ENCODE peak calls at places on chromosomes 11 and 22, in seven cellular contexts. W is mucosa of descending colon, S is uterus, L is H9, V is gastrocnemius medialis, T is right atrium auricular region, I is tibial artery. P is an unnamed sample. For H3K9me3, the result is how much of the 10 kb centered on the place peaks cover.

GRCh38 chr11:123060265-123061000 is 1.5 kb downstream of the HSPA8 start:
- DNase-seq in W (no peak), S (no peak), L (no peak), V (no peak), T (peak), I (no peak), P (no peak)

GRCh38 chr22:46296257-46297150 is at the start of gene GTSE1:
- DNase-seq in W (peak), S (peak), L (peak), V (peak), T (peak), I (peak), P (peak)

GRCh38 chr11:64290352-64290751 is 750 bp upstream of the KCNK4 start:
- DNase-seq in W (no peak), S (no peak), L (no peak), V (no peak), T (no peak), I (no peak), P (no peak)

GRCh38 chr11:73312036-73312435 is 4.0 kb downstream of the ARHGEF17 start:
- DNase-seq in W (no peak), S (no peak), L (no peak), V (no peak), T (no peak), I (no peak), P (no peak)

GRCh38 chr11:11400635-11401232 is 47.7 kb upstream of the CSNK2A3 start:
- DNase-seq in W (no peak), S (no peak), L (peak), V (no peak), T (no peak), I (no peak), P (no peak)

GRCh38 chr11:92702037-92702436 is 267.4 kb upstream of the MTNR1B start:
- DNase-seq in W (no peak), S (no peak), L (no peak), V (no peak), T (no peak), I (no peak), P (no peak)

GRCh38 chr22:46660604-46661201 is 40.5 kb downstream of the GRAMD4 start:
- DNase-seq in W (peak), S (no peak), L (no peak), V (no peak), T (no peak), I (no peak), P (no peak)

GRCh38 chr11:120303004-120303637 is 22.0 kb upstream of the TLCD5 start:
- DNase-seq in W (no peak), S (peak), L (peak), V (peak), T (no peak), I (peak), P (peak)

GRCh38 chr22:38078046-38078840 is 5.7 kb downstream of the SLC16A8 start:
- DNase-seq in W (no peak), S (no peak), L (no peak), V (no peak), T (no peak), I (no peak), P (no peak)

GRCh38 chr11:65440831-65441499 is 18.4 kb downstream of the NEAT1 start:
- DNase-seq in W (no peak), S (peak), L (no peak), V (peak), T (peak), I (peak), P (no peak)

GRCh38 chr11:88103337-88104206 is 71.7 kb downstream of the RAB38 start:
- DNase-seq in W (no peak), S (no peak), L (peak), V (no peak), T (no peak), I (no peak), P (no peak)

GRCh38 chr11:69939551-69940245 is 120.5 kb upstream of the FGF3 start:
- DNase-seq in W (no peak), S (peak), L (no peak), V (no peak), T (peak), I (peak), P (peak)

GRCh38 chr22:36258750-36259619 is 6.1 kb downstream of the APOL1 start:
- DNase-seq in W (no peak), S (peak), L (peak), V (no peak), T (no peak), I (no peak), P (no peak)

GRCh38 chr22:35517769-35518530 is 22.7 kb upstream of the RASD2 start:
- DNase-seq in W (peak), S (no peak), L (no peak), V (no peak), T (no peak), I (no peak), P (no peak)

GRCh38 chr11:9922806-9923205 is 258.9 kb downstream of the SWAP70 start:
- DNase-seq in W (no peak), S (no peak), L (peak), V (no peak), T (no peak), I (no peak), P (no peak)

GRCh38 chr11:65423516-65424199 is 1.1 kb downstream of the NEAT1 start:
- DNase-seq in W (peak), S (peak), L (no peak), V (peak), T (no peak), I (peak), P (peak)

GRCh38 chr11:17019231-17019630 is 5.0 kb upstream of the PLEKHA7 start:
- DNase-seq in W (no peak), S (no peak), L (no peak), V (no peak), T (no peak), I (no peak), P (no peak)

GRCh38 chr11:127521413-127521812 is 520.8 kb upstream of the KIRREL3 start:
- DNase-seq in W (no peak), S (no peak), L (no peak), V (no peak), T (no peak), I (no peak), P (no peak)

GRCh38 chr11:94279996-94280395 is 24.4 kb upstream of the IZUMO1R start:
- DNase-seq in W (no peak), S (no peak), L (no peak), V (no peak), T (no peak), I (no peak), P (no peak)

GRCh38 chr11:77959434-77959833 is 35.0 kb downstream of the INTS4 start:
- DNase-seq in W (no peak), S (no peak), L (no peak), V (no peak), T (no peak), I (no peak), P (no peak)

GRCh38 chr11:83855237-83855636 is 569.1 kb upstream of the CCDC90B start:
- DNase-seq in W (no peak), S (no peak), L (no peak), V (no peak), T (no peak), I (no peak), P (no peak)

GRCh38 chr11:29310016-29310415 is 706.8 kb downstream of the KCNA4 start:
- DNase-seq in W (no peak), S (no peak), L (no peak), V (no peak), T (no peak), I (no peak), P (no peak)

GRCh38 chr22:45962756-45963155 is 14.2 kb downstream of the WNT7B start:
- DNase-seq in W (no peak), S (no peak), L (no peak), V (no peak), T (no peak), I (no peak), P (no peak)

GRCh38 chr11:132335311-132335710 is 964.9 kb downstream of the NTM start:
- DNase-seq in W (no peak), S (no peak), L (no peak), V (no peak), T (peak), I (no peak), P (no peak)
- TF ChIP-seq CTCF in W (no peak), S (no peak), L (no peak), V (no peak), T (no peak), I (no peak), P (no peak)

GRCh38 chr11:55714982-55715888 is 53.2 kb downstream of the OR4C6 start:
- DNase-seq in W (no peak), S (no peak), L (no peak), V (no peak), T (no peak), I (no peak), P (no peak)

DNA sequence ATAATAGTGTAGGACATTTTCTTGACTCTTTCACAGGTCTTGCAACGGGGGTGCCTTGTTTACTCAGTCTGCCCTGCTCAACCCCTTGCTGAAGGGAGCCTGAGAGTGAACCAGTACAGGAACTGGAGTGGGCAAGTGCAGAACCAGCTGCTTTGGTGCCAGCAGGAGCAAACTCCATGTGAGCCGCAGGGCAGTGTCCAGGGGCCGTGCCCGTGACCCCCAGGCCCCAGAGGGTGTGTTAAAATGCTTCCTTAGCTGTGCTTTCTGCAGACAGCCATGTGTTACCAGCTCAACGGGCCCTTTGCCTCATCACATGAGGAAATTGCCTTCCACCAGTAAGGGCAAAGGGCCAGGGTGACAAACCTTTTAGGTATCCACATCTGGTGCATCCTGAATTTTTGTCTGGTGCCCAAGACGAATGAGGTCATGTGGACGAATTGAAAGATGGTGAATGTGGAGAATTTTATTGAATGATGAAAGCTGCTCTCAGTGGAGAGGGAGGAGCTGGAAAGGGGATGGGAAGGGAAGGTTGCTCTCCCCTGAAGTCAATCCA is 53.6 kb upstream of the OR5D13 start:
- DNase-seq in W (no peak), S (no peak), L (no peak), V (no peak), T (no peak), I (no peak), P (no peak)
- H3K9me3 ChIP-seq in W (under half), S (under half), L (half or more), V (under half), T (under half), I (under half), P (under half)

GRCh38 chr11:101082813-101083212 is 46.8 kb downstream of the PGR start:
- DNase-seq in W (no peak), S (no peak), L (peak), V (no peak), T (no peak), I (no peak), P (no peak)
- TF ChIP-seq CTCF in W (no peak), S (no peak), L (no peak), V (no peak), T (no peak), I (no peak), P (no peak)

DNA sequence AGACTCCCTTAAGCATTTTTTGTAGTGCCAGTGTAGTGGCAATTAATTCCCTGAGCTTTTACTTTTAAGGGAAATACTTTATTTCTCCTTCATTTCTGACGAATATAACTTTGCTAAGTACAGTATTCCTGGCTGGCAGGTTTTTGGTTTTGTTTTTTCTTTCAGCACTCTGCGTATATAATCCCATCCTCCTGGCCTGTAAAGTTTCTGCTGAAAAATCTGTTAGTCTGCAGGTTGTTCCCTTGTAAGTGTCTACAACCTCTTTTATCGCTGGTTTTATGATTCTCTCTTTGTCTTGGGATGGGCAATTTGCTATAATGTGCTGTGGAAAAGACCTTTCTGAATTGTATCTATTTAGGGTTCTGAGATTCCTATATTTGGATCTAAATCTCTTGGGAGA is 56.0 kb downstream of the KCNQ1OT1 start:
- DNase-seq in W (no peak), S (no peak), L (no peak), V (no peak), T (no peak), I (no peak), P (no peak)
- H3K9me3 ChIP-seq in W (half or more), S (half or more), L (half or more), V (under half), T (under half), I (under half), P (half or more)

GRCh38 chr11:119015054-119015611 is 3.0 kb downstream of the RPS25 start:
- DNase-seq in W (no peak), S (no peak), L (no peak), V (no peak), T (no peak), I (no peak), P (no peak)
- TF ChIP-seq CTCF in W (no peak), S (no peak), L (peak), V (no peak), T (no peak), I (no peak), P (no peak)

GRCh38 chr11:28137832-28138231 is 29.6 kb downstream of the METTL15 start:
- DNase-seq in W (no peak), S (no peak), L (no peak), V (no peak), T (no peak), I (no peak), P (no peak)

GRCh38 chr11:28132541-28132940 is 24.4 kb downstream of the METTL15 start:
- DNase-seq in W (no peak), S (no peak), L (no peak), V (no peak), T (no peak), I (no peak), P (no peak)

GRCh38 chr11:28133146-28133545 is 25.0 kb downstream of the METTL15 start:
- DNase-seq in W (no peak), S (no peak), L (no peak), V (no peak), T (no peak), I (no peak), P (no peak)
- H3K9me3 ChIP-seq in W (under half), S (under half), L (under half), V (under half), T (under half), I (under half), P (under half)

DNA sequence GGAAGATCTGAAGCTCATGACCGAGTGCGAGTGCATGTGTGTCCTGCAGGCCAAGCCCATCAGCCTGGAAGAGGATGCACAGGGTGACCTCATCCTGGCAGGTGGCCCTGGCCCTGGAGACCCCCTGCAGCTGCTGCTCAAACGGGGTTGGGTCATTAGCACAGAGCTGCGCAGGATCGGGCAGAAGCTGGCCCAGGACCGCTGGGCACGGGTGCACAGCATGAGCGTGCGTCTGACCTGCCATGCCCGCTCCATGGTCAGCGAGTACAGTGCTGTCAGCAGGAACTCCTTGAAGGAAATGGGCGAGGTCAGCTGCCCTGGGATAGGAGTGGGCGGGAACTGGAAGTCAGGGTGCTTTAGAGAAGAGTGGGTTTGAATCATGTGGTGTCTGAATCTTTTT is 61.1 kb downstream of the INSC start:
- DNase-seq in W (no peak), S (no peak), L (no peak), V (no peak), T (no peak), I (no peak), P (no peak)
- TF ChIP-seq CTCF in W (no peak), S (no peak), L (no peak), V (no peak), T (no peak), I (no peak), P (no peak)

GRCh38 chr22:48605125-48605524 is 1222.5 kb downstream of the BRD1 start:
- DNase-seq in W (no peak), S (no peak), L (no peak), V (no peak), T (no peak), I (no peak), P (no peak)

GRCh38 chr22:48600171-48600570 is 1227.5 kb downstream of the BRD1 start:
- DNase-seq in W (no peak), S (no peak), L (no peak), V (no peak), T (no peak), I (no peak), P (no peak)

GRCh38 chr22:48600681-48601080 is 1227.0 kb downstream of the BRD1 start:
- DNase-seq in W (no peak), S (no peak), L (no peak), V (no peak), T (no peak), I (no peak), P (no peak)

GRCh38 chr22:48603621-48604320 is 1223.9 kb downstream of the BRD1 start:
- DNase-seq in W (no peak), S (no peak), L (no peak), V (no peak), T (no peak), I (no peak), P (no peak)

GRCh38 chr22:48602805-48603518 is 1224.7 kb downstream of the BRD1 start:
- DNase-seq in W (no peak), S (no peak), L (no peak), V (no peak), T (no peak), I (no peak), P (no peak)
- H3K9me3 ChIP-seq in W (under half), S (under half), L (under half), V (under half), T (under half), I (under half), P (under half)

GRCh38 chr11:114033572-114033971 is 25.9 kb upstream of the ZBTB16 start:
- DNase-seq in W (no peak), S (no peak), L (no peak), V (no peak), T (no peak), I (no peak), P (no peak)

GRCh38 chr11:114036958-114037357 is 22.6 kb upstream of the ZBTB16 start:
- DNase-seq in W (no peak), S (no peak), L (no peak), V (no peak), T (no peak), I (no peak), P (no peak)

GRCh38 chr11:114034956-114035355 is 24.6 kb upstream of the ZBTB16 start:
- DNase-seq in W (no peak), S (no peak), L (no peak), V (no peak), T (no peak), I (no peak), P (no peak)

GRCh38 chr11:114039551-114039950 is 20.0 kb upstream of the ZBTB16 start:
- DNase-seq in W (no peak), S (no peak), L (no peak), V (no peak), T (no peak), I (no peak), P (no peak)

GRCh38 chr11:114036156-114036811 is 23.2 kb upstream of the ZBTB16 start:
- DNase-seq in W (peak), S (peak), L (peak), V (peak), T (peak), I (peak), P (peak)
- TF ChIP-seq CTCF in W (peak), S (peak), L (peak), V (peak), T (peak), I (peak), P (peak)